ENCODE peak calls at places on chromosomes 12 and 14, in six cellular contexts. One of them, this sample, is unnamed.

GRCh38 chr14:34460841-34461240 is 1.2 kb downstream of the SPTSSA start:
- DNase-seq in right cardiac atrium: no peak
- DNase-seq in caudate nucleus: no peak
- DNase-seq in effector memory CD4-positive, alpha-beta T cell: no peak
- DNase-seq in lung: no peak
- DNase-seq in CD8-positive, alpha-beta T cell: no peak
- DNase-seq in this sample: no peak

GRCh38 chr12:25979563-25979962 is 21.1 kb downstream of the RASSF8 start:
- DNase-seq in lung: no peak
- DNase-seq in caudate nucleus: no peak
- DNase-seq in right cardiac atrium: no peak
- DNase-seq in effector memory CD4-positive, alpha-beta T cell: no peak
- DNase-seq in CD8-positive, alpha-beta T cell: no peak
- DNase-seq in this sample: no peak

GRCh38 chr12:24681570-24681969 is 267.3 kb downstream of the BCAT1 start:
- DNase-seq in caudate nucleus: no peak
- DNase-seq in lung: no peak
- DNase-seq in effector memory CD4-positive, alpha-beta T cell: no peak
- DNase-seq in CD8-positive, alpha-beta T cell: no peak
- DNase-seq in right cardiac atrium: no peak
- DNase-seq in this sample: no peak

GRCh38 chr12:109287811-109288469 is 21.1 kb downstream of the FOXN4 start:
- DNase-seq in lung: no peak
- DNase-seq in effector memory CD4-positive, alpha-beta T cell: no peak
- DNase-seq in right cardiac atrium: no peak
- DNase-seq in CD8-positive, alpha-beta T cell: no peak
- DNase-seq in caudate nucleus: no peak
- DNase-seq in this sample: no peak

GRCh38 chr12:83408841-83409240 is 722.1 kb downstream of the TMTC2 start:
- DNase-seq in lung: no peak
- DNase-seq in CD8-positive, alpha-beta T cell: no peak
- DNase-seq in effector memory CD4-positive, alpha-beta T cell: no peak
- DNase-seq in right cardiac atrium: no peak
- DNase-seq in caudate nucleus: no peak
- DNase-seq in this sample: no peak

GRCh38 chr12:9387450-9387849 is 179.3 kb upstream of the PZP start:
- DNase-seq in CD8-positive, alpha-beta T cell: no peak
- DNase-seq in effector memory CD4-positive, alpha-beta T cell: no peak
- DNase-seq in right cardiac atrium: no peak
- DNase-seq in caudate nucleus: no peak
- DNase-seq in lung: no peak
- DNase-seq in this sample: no peak

GRCh38 chr14:53391156-53391555 is 238.0 kb upstream of the DDHD1 start:
- DNase-seq in caudate nucleus: no peak
- DNase-seq in lung: no peak
- DNase-seq in CD8-positive, alpha-beta T cell: no peak
- DNase-seq in effector memory CD4-positive, alpha-beta T cell: no peak
- DNase-seq in right cardiac atrium: no peak
- DNase-seq in this sample: no peak

GRCh38 chr14:38405851-38406630 is 150.1 kb upstream of the CLEC14A start:
- DNase-seq in CD8-positive, alpha-beta T cell: no peak
- DNase-seq in caudate nucleus: no peak
- DNase-seq in effector memory CD4-positive, alpha-beta T cell: no peak
- DNase-seq in right cardiac atrium: no peak
- DNase-seq in lung: no peak
- DNase-seq in this sample: no peak

GRCh38 chr12:81520064-81520945 is 238.8 kb downstream of the PPFIA2 start:
- DNase-seq in lung: no peak
- DNase-seq in CD8-positive, alpha-beta T cell: no peak
- DNase-seq in effector memory CD4-positive, alpha-beta T cell: no peak
- DNase-seq in right cardiac atrium: no peak
- DNase-seq in caudate nucleus: no peak
- DNase-seq in this sample: no peak

GRCh38 chr12:37666069-37666781 is 650.3 kb upstream of the ALG10B start:
- DNase-seq in effector memory CD4-positive, alpha-beta T cell: no peak
- DNase-seq in right cardiac atrium: no peak
- DNase-seq in lung: no peak
- DNase-seq in CD8-positive, alpha-beta T cell: no peak
- DNase-seq in caudate nucleus: no peak
- DNase-seq in this sample: no peak

GRCh38 chr14:75844486-75844885 is 137.3 kb downstream of the TGFB3 start:
- DNase-seq in CD8-positive, alpha-beta T cell: no peak
- DNase-seq in lung: no peak
- DNase-seq in effector memory CD4-positive, alpha-beta T cell: no peak
- DNase-seq in right cardiac atrium: no peak
- DNase-seq in caudate nucleus: no peak
- DNase-seq in this sample: no peak

GRCh38 chr14:75845136-75845804 is 136.5 kb downstream of the TGFB3 start:
- DNase-seq in caudate nucleus: no peak
- DNase-seq in right cardiac atrium: no peak
- DNase-seq in effector memory CD4-positive, alpha-beta T cell: no peak
- DNase-seq in CD8-positive, alpha-beta T cell: no peak
- DNase-seq in lung: no peak
- DNase-seq in this sample: no peak

GRCh38 chr14:75847584-75847983 is 134.2 kb downstream of the TGFB3 start:
- DNase-seq in CD8-positive, alpha-beta T cell: no peak
- DNase-seq in lung: no peak
- DNase-seq in caudate nucleus: no peak
- DNase-seq in right cardiac atrium: no peak
- DNase-seq in effector memory CD4-positive, alpha-beta T cell: no peak
- DNase-seq in this sample: no peak

GRCh38 chr14:75840911-75841310 is 140.9 kb downstream of the TGFB3 start:
- DNase-seq in CD8-positive, alpha-beta T cell: no peak
- DNase-seq in lung: no peak
- DNase-seq in effector memory CD4-positive, alpha-beta T cell: no peak
- DNase-seq in caudate nucleus: no peak
- DNase-seq in right cardiac atrium: no peak
- DNase-seq in this sample: no peak

GRCh38 chr14:75842624-75843023 is 139.2 kb downstream of the TGFB3 start:
- DNase-seq in effector memory CD4-positive, alpha-beta T cell: no peak
- DNase-seq in right cardiac atrium: no peak
- DNase-seq in caudate nucleus: no peak
- DNase-seq in CD8-positive, alpha-beta T cell: no peak
- DNase-seq in lung: no peak
- DNase-seq in this sample: no peak
- H3K27ac ChIP-seq in effector memory CD4-positive, alpha-beta T cell: no peak
- H3K27ac ChIP-seq in right cardiac atrium: no peak
- H3K27ac ChIP-seq in caudate nucleus: no peak
- H3K27ac ChIP-seq in CD8-positive, alpha-beta T cell: no peak
- H3K27ac ChIP-seq in lung: no peak
- H3K27ac ChIP-seq in this sample: no peak

DNA sequence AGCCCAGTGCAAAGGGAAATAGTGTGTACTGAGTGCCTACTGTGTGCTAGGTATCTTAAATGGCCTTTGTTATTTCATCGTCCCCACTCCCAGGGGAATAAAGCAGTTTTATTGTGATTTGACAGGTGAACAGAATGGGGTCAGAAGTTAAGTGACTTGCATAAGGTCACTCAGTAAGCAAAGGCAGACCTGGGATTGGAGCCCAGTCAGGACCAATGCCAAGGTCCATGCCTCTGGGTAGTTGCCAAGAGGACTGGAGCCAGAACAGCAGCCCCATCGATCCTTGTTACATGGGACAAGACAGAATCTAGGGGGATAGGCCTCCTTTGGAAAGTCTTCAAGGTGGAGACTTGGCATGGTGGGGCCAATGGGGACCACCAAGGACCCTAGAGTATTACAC is 227.4 kb upstream of the PWP1 start:
- DNase-seq in effector memory CD4-positive, alpha-beta T cell: no peak
- DNase-seq in right cardiac atrium: no peak
- DNase-seq in CD8-positive, alpha-beta T cell: no peak
- DNase-seq in lung: no peak
- DNase-seq in caudate nucleus: no peak
- DNase-seq in this sample: no peak
- H3K27ac ChIP-seq in effector memory CD4-positive, alpha-beta T cell: no peak
- H3K27ac ChIP-seq in right cardiac atrium: no peak
- H3K27ac ChIP-seq in CD8-positive, alpha-beta T cell: no peak
- H3K27ac ChIP-seq in lung: no peak
- H3K27ac ChIP-seq in caudate nucleus: no peak
- H3K27ac ChIP-seq in this sample: no peak

DNA sequence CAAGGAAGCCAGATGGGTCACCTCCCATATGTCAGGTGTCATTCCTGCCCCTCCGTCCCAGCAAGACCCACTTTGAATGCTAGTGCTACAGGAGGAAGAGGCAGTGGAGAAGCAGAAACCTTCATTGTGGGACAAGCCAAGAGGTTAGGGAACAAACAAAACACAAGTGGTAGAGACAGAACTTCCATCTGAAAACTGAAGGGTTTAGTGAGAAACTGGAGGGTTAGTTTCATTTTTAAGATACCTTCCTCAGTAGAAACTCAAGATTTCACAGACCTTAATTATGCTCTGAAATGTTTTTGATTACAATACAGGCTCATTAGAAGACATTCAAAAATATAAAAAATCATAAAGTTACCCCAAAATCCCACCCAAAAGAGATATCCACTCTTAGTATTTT is 24.3 kb downstream of the DMAC2L start:
- DNase-seq in lung: no peak
- DNase-seq in effector memory CD4-positive, alpha-beta T cell: no peak
- DNase-seq in right cardiac atrium: no peak
- DNase-seq in caudate nucleus: no peak
- DNase-seq in CD8-positive, alpha-beta T cell: no peak
- DNase-seq in this sample: no peak
- H3K27ac ChIP-seq in lung: peak
- H3K27ac ChIP-seq in effector memory CD4-positive, alpha-beta T cell: no peak
- H3K27ac ChIP-seq in right cardiac atrium: peak
- H3K27ac ChIP-seq in caudate nucleus: peak
- H3K27ac ChIP-seq in CD8-positive, alpha-beta T cell: no peak
- H3K27ac ChIP-seq in this sample: no peak

GRCh38 chr14:52360831-52361230 is 46.7 kb downstream of the PTGER2 start:
- DNase-seq in lung: no peak
- DNase-seq in effector memory CD4-positive, alpha-beta T cell: no peak
- DNase-seq in right cardiac atrium: no peak
- DNase-seq in CD8-positive, alpha-beta T cell: no peak
- DNase-seq in caudate nucleus: no peak
- DNase-seq in this sample: no peak
- H3K27ac ChIP-seq in lung: no peak
- H3K27ac ChIP-seq in effector memory CD4-positive, alpha-beta T cell: no peak
- H3K27ac ChIP-seq in right cardiac atrium: no peak
- H3K27ac ChIP-seq in CD8-positive, alpha-beta T cell: no peak
- H3K27ac ChIP-seq in caudate nucleus: no peak
- H3K27ac ChIP-seq in this sample: peak

DNA sequence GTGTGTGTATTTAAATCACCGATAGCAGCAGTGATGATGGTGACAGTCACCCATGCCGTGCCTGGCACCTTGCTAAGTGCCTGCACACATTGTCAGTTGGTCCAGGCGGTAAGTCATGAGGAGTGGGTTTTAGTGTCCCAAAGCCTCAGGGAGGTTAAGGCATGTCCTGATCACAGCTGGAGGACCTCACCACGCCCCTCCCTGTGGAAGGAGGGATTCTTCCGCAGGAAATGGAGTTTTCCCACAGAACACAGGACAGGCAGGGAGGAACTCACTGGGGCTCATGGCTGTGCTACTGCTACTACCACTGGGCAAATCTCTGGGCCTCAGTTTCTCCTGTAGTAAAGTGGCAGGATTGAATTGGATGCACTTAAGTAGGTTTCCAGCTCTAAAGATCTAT is 142.3 kb downstream of the CACNA1C start:
- DNase-seq in lung: no peak
- DNase-seq in CD8-positive, alpha-beta T cell: no peak
- DNase-seq in right cardiac atrium: no peak
- DNase-seq in caudate nucleus: no peak
- DNase-seq in effector memory CD4-positive, alpha-beta T cell: no peak
- DNase-seq in this sample: no peak
- H3K27ac ChIP-seq in lung: no peak
- H3K27ac ChIP-seq in CD8-positive, alpha-beta T cell: no peak
- H3K27ac ChIP-seq in right cardiac atrium: no peak
- H3K27ac ChIP-seq in caudate nucleus: no peak
- H3K27ac ChIP-seq in effector memory CD4-positive, alpha-beta T cell: no peak
- H3K27ac ChIP-seq in this sample: peak

GRCh38 chr14:99099051-99099787 is 172.8 kb downstream of the BCL11B start:
- DNase-seq in lung: no peak
- DNase-seq in CD8-positive, alpha-beta T cell: no peak
- DNase-seq in right cardiac atrium: no peak
- DNase-seq in effector memory CD4-positive, alpha-beta T cell: no peak
- DNase-seq in caudate nucleus: no peak
- DNase-seq in this sample: no peak

GRCh38 chr14:99101826-99102461 is 170.1 kb downstream of the BCL11B start:
- DNase-seq in effector memory CD4-positive, alpha-beta T cell: no peak
- DNase-seq in caudate nucleus: no peak
- DNase-seq in CD8-positive, alpha-beta T cell: no peak
- DNase-seq in lung: no peak
- DNase-seq in right cardiac atrium: no peak
- DNase-seq in this sample: no peak

GRCh38 chr14:99098199-99098598 is 173.8 kb downstream of the BCL11B start:
- DNase-seq in effector memory CD4-positive, alpha-beta T cell: no peak
- DNase-seq in right cardiac atrium: no peak
- DNase-seq in lung: no peak
- DNase-seq in CD8-positive, alpha-beta T cell: no peak
- DNase-seq in caudate nucleus: no peak
- DNase-seq in this sample: no peak

GRCh38 chr14:99095369-99095768 is 176.6 kb downstream of the BCL11B start:
- DNase-seq in lung: no peak
- DNase-seq in right cardiac atrium: no peak
- DNase-seq in effector memory CD4-positive, alpha-beta T cell: no peak
- DNase-seq in CD8-positive, alpha-beta T cell: no peak
- DNase-seq in caudate nucleus: no peak
- DNase-seq in this sample: no peak

DNA sequence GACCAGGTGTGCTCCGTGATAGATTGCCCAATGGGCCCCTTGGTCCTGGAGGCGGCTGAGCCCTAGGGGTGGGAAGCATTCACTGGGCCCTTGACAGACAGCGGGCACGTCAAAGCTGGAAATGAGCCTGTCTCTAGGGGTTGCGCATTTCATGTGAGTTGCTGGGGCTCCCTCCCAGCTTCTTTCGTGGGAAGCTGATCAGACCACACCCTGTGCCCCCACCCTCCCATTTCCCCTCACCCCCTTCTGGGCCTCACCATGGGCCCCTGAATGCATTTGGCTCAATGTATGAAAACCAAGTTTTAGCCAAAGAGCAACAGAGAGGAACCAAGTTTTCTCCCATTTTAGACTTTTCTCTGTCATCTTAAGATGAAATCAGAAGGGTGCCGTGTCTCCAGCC is 171.1 kb downstream of the BCL11B start:
- DNase-seq in caudate nucleus: no peak
- DNase-seq in lung: no peak
- DNase-seq in effector memory CD4-positive, alpha-beta T cell: no peak
- DNase-seq in CD8-positive, alpha-beta T cell: no peak
- DNase-seq in right cardiac atrium: no peak
- DNase-seq in this sample: no peak
- H3K27ac ChIP-seq in caudate nucleus: no peak
- H3K27ac ChIP-seq in lung: no peak
- H3K27ac ChIP-seq in effector memory CD4-positive, alpha-beta T cell: no peak
- H3K27ac ChIP-seq in CD8-positive, alpha-beta T cell: no peak
- H3K27ac ChIP-seq in right cardiac atrium: no peak
- H3K27ac ChIP-seq in this sample: no peak